ENCODE peak calls at places on chromosome 3, in five cellular contexts. F is endothelial cell of umbilical vein, A is esophagus squamous epithelium, U is HL-60, C is adrenal gland. V is an unnamed sample.

GRCh38 chr3:108406661-108407206 is 103.7 kb downstream of the MYH15 start:
- DNase-seq in F (peak; percentile 60), A (no peak), U (peak; percentile 62), C (no peak), V (peak; percentile 16)

GRCh38 chr3:84125201-84125721 is 833.5 kb upstream of the CADM2 start:
- DNase-seq in F (no peak), A (no peak), U (no peak), C (no peak), V (no peak)

GRCh38 chr3:189139631-189140030 is 32.1 kb upstream of the TPRG1 start:
- DNase-seq in F (no peak), A (no peak), U (no peak), C (no peak), V (no peak)

GRCh38 chr3:35322070-35322469 is 317.3 kb upstream of the ARPP21 start:
- DNase-seq in F (peak; percentile 37), A (no peak), U (no peak), C (no peak), V (no peak)

GRCh38 chr3:135078283-135078682 is 283.2 kb downstream of the EPHB1 start:
- DNase-seq in F (no peak), A (no peak), U (no peak), C (no peak), V (no peak)

GRCh38 chr3:98328933-98329332 is 24.7 kb upstream of the OR5K4 start:
- DNase-seq in F (no peak), A (no peak), U (no peak), C (no peak), V (no peak)

GRCh38 chr3:123489400-123490004 is 40.6 kb upstream of the ADCY5 start:
- DNase-seq in F (peak; percentile 67), A (no peak), U (peak; percentile 29), C (peak; percentile 70), V (peak; percentile 26)

GRCh38 chr3:58864480-58864879 is 185.3 kb downstream of the CFAP20DC start:
- DNase-seq in F (peak; percentile 45), A (no peak), U (no peak), C (no peak), V (no peak)

GRCh38 chr3:181880339-181880738 is 168.6 kb downstream of the SOX2 start:
- DNase-seq in F (no peak), A (no peak), U (no peak), C (no peak), V (no peak)

GRCh38 chr3:189937302-189938255 is 183.1 kb downstream of the P3H2 start:
- DNase-seq in F (peak; percentile 88), A (no peak), U (no peak), C (no peak), V (peak; percentile 57)

GRCh38 chr3:72797773-72798543 is 50.3 kb downstream of the SHQ1 start:
- DNase-seq in F (peak; percentile 48), A (no peak), U (no peak), C (peak; percentile 31), V (no peak)

GRCh38 chr3:76122007-76122406 is 336.7 kb upstream of the ZNF717 start:
- DNase-seq in F (no peak), A (no peak), U (no peak), C (no peak), V (peak; percentile 6)

GRCh38 chr3:27713066-27713400 is 9.1 kb downstream of the EOMES start:
- DNase-seq in F (no peak), A (no peak), U (no peak), C (no peak), V (no peak)
- TF ChIP-seq CTCF in F (no peak), A (no peak), U (no peak), C (no peak), V (no peak)

GRCh38 chr3:191388823-191389222 is 58.5 kb upstream of the UTS2B start:
- DNase-seq in F (no peak), A (no peak), U (no peak), C (no peak), V (no peak)
- TF ChIP-seq CTCF in F (peak; percentile 8), A (no peak), U (no peak), C (peak; percentile 45), V (peak; percentile 46)

GRCh38 chr3:103437850-103438249 is 1003.0 kb downstream of the ZPLD1 start:
- DNase-seq in F (no peak), A (no peak), U (no peak), C (no peak), V (no peak)

DNA sequence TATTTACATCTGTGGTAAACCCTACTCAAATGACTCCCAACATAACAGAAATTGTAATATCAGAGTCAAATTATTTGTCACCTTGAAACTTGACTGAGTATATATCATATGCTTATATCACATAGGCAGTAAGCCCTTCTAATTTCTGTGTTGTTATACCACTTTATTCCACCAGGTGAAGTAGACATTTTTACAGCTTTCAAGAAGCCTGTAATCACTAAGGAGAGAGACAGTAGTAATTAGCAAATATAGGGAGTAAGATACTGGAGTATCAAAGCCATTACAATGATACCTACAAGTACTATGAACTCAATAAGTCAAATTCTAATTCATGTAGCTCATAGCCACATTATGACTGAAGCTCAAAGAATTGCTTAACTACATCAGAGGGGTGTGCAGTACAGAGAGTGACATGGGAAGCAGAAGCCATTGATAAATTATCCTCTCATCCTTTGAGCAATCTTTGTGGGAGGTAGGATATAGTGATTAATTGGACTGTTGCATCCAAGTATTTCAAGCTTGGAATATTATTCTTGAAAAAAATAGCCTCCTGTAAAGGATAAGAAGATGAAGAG is 1005.8 kb downstream of the ZPLD1 start:
- DNase-seq in F (no peak), A (no peak), U (no peak), C (no peak), V (no peak)
- TF ChIP-seq CTCF in F (no peak), A (no peak), U (no peak), C (no peak), V (peak; percentile 51)

DNA sequence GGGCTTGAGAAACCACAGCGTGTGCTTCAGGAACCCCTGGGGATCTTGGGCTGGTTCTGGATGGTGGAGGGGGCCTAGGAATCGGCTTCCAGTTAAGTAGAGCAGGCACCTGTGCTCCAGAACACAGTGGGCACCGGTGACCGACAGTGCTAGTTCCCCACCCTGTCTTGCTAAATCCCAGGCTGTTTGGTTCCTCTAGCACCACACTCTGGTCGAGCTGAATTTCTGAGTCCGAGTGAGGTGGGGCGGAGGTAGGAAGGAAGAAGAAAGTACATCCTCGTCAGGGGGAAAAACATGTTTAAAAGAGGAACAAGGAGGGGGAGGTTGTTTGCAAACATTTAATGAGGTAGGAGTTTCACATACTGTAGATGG is 29.1 kb downstream of the SLC6A6 start:
- DNase-seq in F (no peak), A (no peak), U (peak; percentile 54), C (no peak), V (no peak)
- TF ChIP-seq CTCF in F (no peak), A (no peak), U (no peak), C (no peak), V (no peak)

DNA sequence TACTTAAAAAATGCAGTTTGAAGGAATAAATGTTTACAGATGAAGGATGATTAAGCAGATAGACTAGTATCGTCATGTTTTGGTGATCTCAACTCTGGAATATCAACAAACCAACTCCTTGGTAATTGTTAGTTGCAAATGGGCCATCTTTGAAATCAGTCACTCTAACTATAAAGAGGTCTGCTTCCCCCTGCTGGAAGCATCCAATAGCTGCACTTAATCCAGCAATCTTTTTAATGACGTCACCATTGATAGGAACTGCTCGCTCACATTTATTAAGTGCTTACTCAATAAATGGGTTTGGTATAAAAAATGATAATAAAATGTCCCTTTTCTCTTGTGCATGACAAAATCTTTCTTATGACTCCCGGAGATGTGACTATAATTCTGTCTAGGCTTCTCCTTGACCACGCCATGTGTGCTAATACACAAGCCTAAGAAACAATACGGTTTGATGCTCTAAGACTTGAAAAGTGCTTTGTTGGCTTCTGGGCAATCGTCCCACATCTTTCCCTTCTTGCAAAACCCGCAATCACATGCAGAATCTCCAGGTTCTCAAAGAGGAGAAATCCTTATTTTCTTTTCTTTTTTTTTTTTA is 227.6 kb upstream of the POU1F1 start:
- DNase-seq in F (peak; percentile 85), A (no peak), U (peak; percentile 13), C (no peak), V (peak; percentile 15)
- TF ChIP-seq CTCF in F (peak; percentile 67), A (peak; percentile 59), U (peak; percentile 33), C (peak; percentile 50), V (peak; percentile 67)

GRCh38 chr3:112735927-112736326 is 95.0 kb upstream of the CCDC80 start:
- DNase-seq in F (no peak), A (no peak), U (no peak), C (no peak), V (no peak)

GRCh38 chr3:112734718-112735350 is 93.9 kb upstream of the CCDC80 start:
- DNase-seq in F (peak; percentile 77), A (no peak), U (peak; percentile 57), C (peak; percentile 49), V (peak; percentile 46)

GRCh38 chr3:112734171-112734570 is 93.2 kb upstream of the CCDC80 start:
- DNase-seq in F (no peak), A (no peak), U (no peak), C (no peak), V (no peak)

DNA sequence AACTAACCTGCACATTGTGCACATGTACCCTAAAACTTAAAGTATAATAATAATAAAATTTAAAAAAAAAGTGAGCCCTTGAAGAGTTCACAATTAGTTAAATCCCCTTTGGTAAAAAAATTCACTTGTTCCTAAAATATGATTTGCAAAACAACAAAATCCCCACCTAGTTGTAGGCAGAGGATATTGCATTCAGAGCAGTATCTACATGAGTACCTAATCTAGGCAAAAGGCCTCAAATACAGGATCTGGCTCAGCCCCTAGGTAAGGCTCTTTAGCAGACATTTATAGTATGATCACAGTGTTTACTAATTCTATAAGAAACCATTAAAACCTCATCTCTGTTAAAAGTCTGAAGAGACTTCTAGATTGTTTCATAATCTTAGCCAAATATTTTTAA is 89.3 kb upstream of the CCDC80 start:
- DNase-seq in F (no peak), A (no peak), U (no peak), C (no peak), V (no peak)
- TF ChIP-seq CTCF in F (no peak), A (no peak), U (no peak), C (no peak), V (peak; percentile 19)